ENCODE peak calls at places on chromosomes 5 and 9, in five cellular contexts. M is astrocyte, F is fibroblast of lung, Y is neural progenitor cell, E is GM23338. J is an unnamed sample.

GRCh38 chr9:138009016-138009415 is 131.4 kb downstream of the CACNA1B start:
- DNase-seq in Y (no peak), M (no peak), E (no peak), F (no peak), J (no peak)

GRCh38 chr9:593809-594208 is 247.7 kb upstream of the DMRT1 start:
- DNase-seq in F (no peak), Y (no peak), E (no peak), M (no peak), J (no peak)

GRCh38 chr5:178542455-178542854 is 47.7 kb downstream of the COL23A1 start:
- DNase-seq in Y (no peak), F (no peak), E (no peak), M (peak; percentile 49), J (no peak)

GRCh38 chr5:69048233-69048632 is 45.6 kb upstream of the SLC30A5 start:
- DNase-seq in F (peak; percentile 7), M (no peak), Y (peak; percentile 11), E (peak; percentile 56), J (no peak)

GRCh38 chr9:112711050-112711689 is 6.7 kb downstream of the INIP start:
- DNase-seq in M (peak; percentile 18), F (peak; percentile 68), E (peak; percentile 60), Y (peak; percentile 52), J (peak; percentile 13)

GRCh38 chr5:18745988-18746615 is 1111.8 kb downstream of the TAF11L14 start:
- DNase-seq in Y (no peak), F (peak; percentile 2), E (no peak), M (no peak), J (peak; percentile 8)

GRCh38 chr9:137951107-137951506 is 73.5 kb downstream of the CACNA1B start:
- DNase-seq in M (no peak), F (no peak), E (no peak), Y (no peak), J (no peak)

GRCh38 chr9:36902063-36902735 is 131.9 kb downstream of the PAX5 start:
- DNase-seq in M (no peak), F (no peak), E (no peak), Y (no peak), J (no peak)

GRCh38 chr5:173496129-173496882 is 120.1 kb downstream of the BOD1 start:
- DNase-seq in M (no peak), Y (no peak), F (no peak), E (no peak), J (no peak)

GRCh38 chr5:53642006-53642405 is 81.6 kb downstream of the NDUFS4 start:
- DNase-seq in M (peak; percentile 75), E (no peak), Y (peak; percentile 3), F (peak; percentile 63), J (peak; percentile 45)

GRCh38 chr5:53980061-53980460 is 330.3 kb downstream of the ARL15 start:
- DNase-seq in F (no peak), M (no peak), Y (no peak), E (no peak), J (no peak)

GRCh38 chr9:133679466-133680051 is 43.4 kb downstream of the DBH start:
- DNase-seq in F (no peak), Y (no peak), M (no peak), E (no peak), J (no peak)

GRCh38 chr5:96855041-96855872 is 21.0 kb upstream of the ERAP2 start:
- DNase-seq in E (no peak), Y (no peak), F (peak; percentile 96), M (peak; percentile 76), J (no peak)

GRCh38 chr5:160245506-160246100 is 16.3 kb downstream of the FABP6 start:
- DNase-seq in Y (no peak), F (no peak), M (no peak), E (no peak), J (no peak)

GRCh38 chr5:139845846-139846681 is 50.5 kb downstream of the PSD2 start:
- DNase-seq in F (no peak), Y (no peak), E (no peak), M (no peak), J (no peak)

GRCh38 chr5:139843991-139844390 is 48.4 kb downstream of the PSD2 start:
- DNase-seq in E (no peak), Y (no peak), F (no peak), M (no peak), J (no peak)

GRCh38 chr5:139842321-139842720 is 46.7 kb downstream of the PSD2 start:
- DNase-seq in Y (no peak), E (no peak), M (no peak), F (no peak), J (no peak)

GRCh38 chr5:139847091-139847490 is 51.5 kb downstream of the PSD2 start:
- DNase-seq in Y (no peak), M (no peak), F (no peak), E (no peak), J (no peak)

GRCh38 chr5:139844472-139845145 is 49.0 kb downstream of the PSD2 start:
- DNase-seq in F (peak; percentile 71), Y (peak; percentile 92), E (peak; percentile 95), M (peak; percentile 52), J (peak; percentile 41)
- TF ChIP-seq EZH2 in F (peak; percentile 42), Y (no peak), E (no peak), M (no peak), J (no peak)

GRCh38 chr9:125888220-125888619 is 141.0 kb downstream of the PBX3 start:
- DNase-seq in M (peak; percentile 69), E (no peak), F (peak; percentile 58), Y (peak; percentile 75), J (peak; percentile 70)
- H3K4me1 ChIP-seq in M (peaks cover 20% of the 10 kb centered on the region), E (peaks cover 79% of the 10 kb centered on the region), F (peaks cover 8% of the 10 kb centered on the region), Y (peaks cover 73% of the 10 kb centered on the region), J (peaks cover 27% of the 10 kb centered on the region)

GRCh38 chr5:176173647-176174046 is 64.6 kb upstream of the SIMC1 start:
- DNase-seq in Y (no peak), E (no peak), M (no peak), F (no peak), J (no peak)
- TF ChIP-seq EZH2 in Y (no peak), E (no peak), M (no peak), F (no peak), J (no peak)

GRCh38 chr9:5438301-5439162 is 807 bp upstream of the PLGRKT start:
- DNase-seq in M (peak; percentile 73), E (no peak), F (peak; percentile 39), Y (no peak), J (peak; percentile 63)
- H3K4me1 ChIP-seq in M (peaks cover 17% of the 10 kb centered on the region), E (peaks cover 14% of the 10 kb centered on the region), F (peaks cover 5% of the 10 kb centered on the region), Y (peaks cover 3% of the 10 kb centered on the region), J (peaks cover 30% of the 10 kb centered on the region)

GRCh38 chr9:124015091-124015660 is 3.6 kb downstream of the LHX2 start:
- DNase-seq in M (no peak), F (no peak), Y (peak; percentile 75), E (peak; percentile 73), J (no peak)
- TF ChIP-seq EZH2 in M (peak; percentile 98), F (peak; percentile 59), Y (peak; percentile 97), E (no peak), J (no peak)

GRCh38 chr5:111972548-111972947 is 215.6 kb upstream of the NREP start:
- DNase-seq in M (no peak), Y (no peak), E (no peak), F (no peak), J (no peak)
- H3K4me1 ChIP-seq in M (peaks cover 10% of the 10 kb centered on the region), Y (peaks cover 8% of the 10 kb centered on the region), E (no peaks in the 10 kb centered on the region), F (no peaks in the 10 kb centered on the region), J (no peaks in the 10 kb centered on the region)

J was measured in mammary epithelial cell.